ENCODE peak calls at places on chromosome 12, in four cellular contexts. I, U, L and Q are unnamed samples.

GRCh38 chr12:65279387-65280112 is 1.1 kb downstream of the MSRB3 start:
- DNase-seq in I (no peak), U (no peak), L (no peak), Q (no peak)

GRCh38 chr12:118874698-118875548 is 106.4 kb upstream of the SRRM4 start:
- DNase-seq in I (no peak), U (no peak), L (no peak), Q (no peak)

GRCh38 chr12:7844131-7844530 is 28.6 kb downstream of the SLC2A14 start:
- DNase-seq in I (no peak), U (no peak), L (no peak), Q (no peak)

GRCh38 chr12:65156366-65156831 is 13.0 kb upstream of the LEMD3 start:
- DNase-seq in I (no peak), U (no peak), L (no peak), Q (peak)

GRCh38 chr12:75041481-75041880 is 168.2 kb downstream of the KCNC2 start:
- DNase-seq in I (no peak), U (no peak), L (no peak), Q (no peak)

GRCh38 chr12:61891632-61892031 is 368.6 kb upstream of the USP15 start:
- DNase-seq in I (no peak), U (no peak), L (no peak), Q (no peak)

GRCh38 chr12:48946943-48947342 is 10.3 kb downstream of the ARF3 start:
- DNase-seq in I (no peak), U (no peak), L (no peak), Q (no peak)

GRCh38 chr12:130955238-130955816 is 1.6 kb downstream of the ADGRD1 start:
- DNase-seq in I (no peak), U (no peak), L (no peak), Q (no peak)

GRCh38 chr12:51941011-51941561 is 10.4 kb upstream of the ACVR1B start:
- DNase-seq in I (no peak), U (no peak), L (no peak), Q (no peak)

GRCh38 chr12:12927211-12928079 is 24.5 kb downstream of the GPRC5D start:
- DNase-seq in I (peak), U (no peak), L (peak), Q (peak)

GRCh38 chr12:34400423-34400881 is 378.2 kb downstream of the ALG10 start:
- DNase-seq in I (no peak), U (peak), L (no peak), Q (no peak)

GRCh38 chr12:91896725-91897515 is 248.7 kb downstream of the BTG1 start:
- DNase-seq in I (no peak), U (no peak), L (no peak), Q (no peak)

GRCh38 chr12:124776126-124776513 is 87.5 kb downstream of the SCARB1 start:
- DNase-seq in I (no peak), U (no peak), L (no peak), Q (no peak)

GRCh38 chr12:124814741-124815613 is 48.7 kb downstream of the SCARB1 start:
- DNase-seq in I (no peak), U (no peak), L (no peak), Q (no peak)

GRCh38 chr12:53963005-53963404 is 8.3 kb downstream of the HOXC12 start:
- DNase-seq in I (no peak), U (no peak), L (no peak), Q (no peak)

GRCh38 chr12:7498832-7499231 is 4.7 kb downstream of the CD163 start:
- DNase-seq in I (no peak), U (no peak), L (no peak), Q (no peak)

GRCh38 chr12:30930238-30931010 is 3.9 kb downstream of the TSPAN11 start:
- DNase-seq in I (no peak), U (no peak), L (no peak), Q (no peak)

GRCh38 chr12:94504386-94504785 is 44.7 kb upstream of the CEP83 start:
- DNase-seq in I (no peak), U (no peak), L (no peak), Q (no peak)

GRCh38 chr12:26636710-26637328 is 196.2 kb downstream of the ITPR2 start:
- DNase-seq in I (peak), U (no peak), L (no peak), Q (no peak)

GRCh38 chr12:95918194-95918993 is 24.0 kb downstream of the CCDC38 start:
- DNase-seq in I (peak), U (peak), L (peak), Q (no peak)

GRCh38 chr12:118603610-118604361 is 227.4 kb downstream of the SUDS3 start:
- DNase-seq in I (peak), U (no peak), L (no peak), Q (no peak)

GRCh38 chr12:110498984-110499706 is 2.8 kb downstream of the VPS29 start:
- DNase-seq in I (peak), U (no peak), L (no peak), Q (no peak)

GRCh38 chr12:104521731-104522130 is 65.0 kb downstream of the CHST11 start:
- DNase-seq in I (no peak), U (no peak), L (no peak), Q (no peak)

GRCh38 chr12:108838194-108839010 is 19.0 kb downstream of the SSH1 start:
- DNase-seq in I (peak), U (peak), L (peak), Q (peak)

GRCh38 chr12:32870716-32871115 is 25.9 kb downstream of the PKP2 start:
- DNase-seq in I (no peak), U (no peak), L (no peak), Q (no peak)

GRCh38 chr12:107782067-107782466 is 7.6 kb downstream of the ASCL4 start:
- DNase-seq in I (no peak), U (no peak), L (no peak), Q (no peak)

GRCh38 chr12:52007158-52007921 is 594 bp downstream of the TAMALIN start:
- DNase-seq in I (no peak), U (no peak), L (no peak), Q (no peak)

DNA sequence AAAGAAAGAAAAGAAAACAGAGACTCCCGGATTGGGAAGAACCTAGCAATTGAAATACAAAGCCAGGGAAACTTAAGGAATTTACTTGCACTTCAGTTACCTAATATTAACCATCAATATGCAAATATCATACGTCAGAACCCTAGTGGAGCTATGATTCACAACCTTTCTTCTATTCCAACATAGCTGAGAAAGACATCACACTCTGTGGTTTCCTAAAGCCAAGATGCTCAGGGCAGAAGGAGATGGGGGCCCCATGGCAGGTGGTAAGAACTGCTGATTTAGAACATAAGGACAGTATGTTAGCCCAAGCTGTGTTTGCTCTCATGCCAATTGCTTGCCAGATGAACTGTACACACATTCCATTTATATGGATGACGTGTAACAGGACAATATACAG is 34.7 kb downstream of the HECTD4 start:
- DNase-seq in I (no peak), U (no peak), L (no peak), Q (no peak)
- TF ChIP-seq TARDBP in I (no peak), U (no peak), L (no peak), Q (no peak)

DNA sequence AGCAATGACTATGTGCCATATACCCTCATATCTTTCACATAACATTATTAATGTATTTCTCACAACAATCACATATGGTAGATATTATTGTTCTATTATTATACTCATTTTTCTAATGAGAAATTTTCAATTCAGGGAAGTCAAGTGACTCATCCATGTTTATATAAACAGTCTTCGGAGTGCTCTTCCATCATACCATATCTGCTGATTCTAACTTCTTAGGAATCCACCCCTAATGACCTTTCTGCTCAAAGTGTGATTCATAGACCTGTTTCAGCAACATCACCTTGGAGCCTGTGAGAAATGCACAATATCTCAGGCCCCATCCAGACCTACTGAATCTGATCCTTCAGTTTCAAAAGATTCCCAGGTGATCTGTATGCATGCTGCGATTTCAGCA is 39.8 kb upstream of the OVCH1 start:
- DNase-seq in I (no peak), U (no peak), L (no peak), Q (no peak)
- TF ChIP-seq TARDBP in I (no peak), U (no peak), L (no peak), Q (no peak)

GRCh38 chr12:1531654-1532366 is 62.6 kb downstream of the FBXL14 start:
- DNase-seq in I (no peak), U (no peak), L (no peak), Q (peak)
- TF ChIP-seq TARDBP in I (no peak), U (no peak), L (no peak), Q (no peak)

DNA sequence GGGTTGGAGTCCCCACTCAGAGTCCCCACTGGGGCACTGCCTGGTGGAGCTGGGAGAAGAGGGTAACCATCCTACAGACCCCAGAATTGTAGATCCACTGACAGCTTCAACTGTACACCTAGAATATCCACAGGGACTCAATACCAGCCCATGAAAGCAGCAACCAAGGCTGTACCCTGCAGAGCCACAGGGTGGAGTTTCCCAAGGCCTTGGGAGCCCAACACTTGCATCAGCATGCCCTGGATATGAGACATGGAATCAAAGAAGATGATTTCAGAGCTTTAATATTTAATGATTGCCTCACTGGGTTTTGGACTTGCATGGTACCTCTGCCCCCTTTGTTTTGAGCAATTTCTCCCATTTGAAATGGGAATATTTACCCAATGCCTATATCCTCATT is 80.4 kb downstream of the RASSF9 start:
- DNase-seq in I (no peak), U (no peak), L (no peak), Q (no peak)
- TF ChIP-seq TARDBP in I (no peak), U (no peak), L (no peak), Q (no peak)

DNA sequence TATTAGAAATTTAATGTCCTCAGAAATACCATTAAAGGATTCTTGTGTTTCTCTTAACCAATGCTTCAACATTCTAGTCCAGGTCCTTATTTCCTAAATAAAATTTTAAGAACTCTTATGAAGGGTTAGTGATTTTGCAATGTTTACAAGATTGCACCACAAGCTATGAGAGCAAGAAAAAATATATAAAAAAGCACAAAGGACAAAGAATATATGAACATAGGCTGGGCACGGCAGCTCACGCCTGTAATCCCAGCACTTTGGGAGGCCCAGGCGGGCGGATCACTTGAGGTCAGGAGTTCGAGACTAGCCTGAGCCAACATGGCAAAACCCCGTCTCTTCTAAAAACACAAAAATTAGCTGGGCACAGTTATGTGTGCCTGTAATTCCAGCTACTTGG is 7.6 kb downstream of the RACGAP1 start:
- DNase-seq in I (no peak), U (no peak), L (no peak), Q (no peak)
- TF ChIP-seq TARDBP in I (no peak), U (no peak), L (no peak), Q (no peak)

GRCh38 chr12:42426733-42427132 is 100.8 kb downstream of the PPHLN1 start:
- DNase-seq in I (no peak), U (no peak), L (peak), Q (no peak)
- TF ChIP-seq TARDBP in I (no peak), U (no peak), L (no peak), Q (no peak)

DNA sequence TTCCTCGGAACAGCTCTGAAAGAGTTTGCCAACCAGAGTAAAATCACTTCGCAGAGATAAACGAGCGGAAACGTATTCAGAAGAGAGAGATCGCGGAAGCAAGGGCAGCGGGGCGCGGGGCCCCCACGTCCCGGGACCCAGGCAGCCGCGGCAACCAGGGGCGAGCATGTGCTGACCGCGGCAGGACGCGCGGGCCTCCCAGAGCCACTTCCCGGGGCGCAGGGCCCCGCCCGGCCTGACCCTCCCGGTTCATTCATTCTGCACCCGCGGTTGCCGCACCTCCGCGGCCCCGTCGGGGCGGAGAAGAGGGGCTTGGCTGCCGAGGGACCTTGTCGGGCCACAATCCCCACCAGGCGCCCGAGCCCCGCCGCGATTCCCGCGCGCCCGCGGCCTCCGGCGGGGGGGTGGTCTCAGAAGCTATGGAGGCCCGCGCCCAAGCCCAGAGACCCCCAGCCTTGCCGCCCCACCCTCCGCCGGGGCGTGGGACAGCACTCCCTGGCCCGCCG is 583 bp downstream of the UBE2N start:
- DNase-seq in I (no peak), U (peak), L (no peak), Q (no peak)
- TF ChIP-seq TARDBP in I (no peak), U (no peak), L (no peak), Q (no peak)

GRCh38 chr12:5068126-5068525 is 24.4 kb downstream of the KCNA5 start:
- DNase-seq in I (no peak), U (no peak), L (no peak), Q (no peak)
- TF ChIP-seq TARDBP in I (no peak), U (no peak), L (no peak), Q (no peak)

DNA sequence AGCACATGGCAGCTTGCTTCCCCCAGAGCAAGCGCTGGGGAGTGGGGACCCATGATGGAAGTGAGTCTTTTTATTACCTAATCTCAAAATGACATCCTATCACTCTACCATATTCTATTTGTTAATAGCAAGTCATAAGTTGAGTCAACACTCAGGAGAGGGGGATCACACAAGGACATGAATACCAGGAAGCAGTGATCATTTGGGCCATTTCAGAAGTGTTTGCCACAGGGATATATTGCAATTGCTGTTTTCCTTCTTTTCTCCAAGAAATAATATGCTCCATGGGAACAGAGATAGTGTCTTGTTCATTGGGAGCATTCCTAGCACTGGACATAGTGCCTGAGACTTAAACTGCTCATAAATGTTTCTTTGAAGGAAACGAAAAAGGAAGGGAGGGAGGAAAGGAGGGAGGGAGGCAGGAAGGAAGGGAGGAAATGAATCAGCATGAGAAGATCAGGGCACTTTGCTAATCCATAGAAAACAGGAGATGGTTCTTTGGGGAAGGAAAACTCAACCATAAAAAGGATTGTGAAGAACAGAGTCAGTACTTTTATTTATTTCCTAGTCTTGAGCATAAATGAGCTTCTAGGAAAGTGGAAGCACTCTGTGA is 39.2 kb upstream of the EEA1 start:
- DNase-seq in I (no peak), U (no peak), L (no peak), Q (no peak)
- TF ChIP-seq TARDBP in I (no peak), U (no peak), L (no peak), Q (no peak)

GRCh38 chr12:1099158-1099557 is 108.1 kb downstream of the ERC1 start:
- DNase-seq in I (no peak), U (no peak), L (no peak), Q (peak)
- TF ChIP-seq TARDBP in I (no peak), U (no peak), L (no peak), Q (no peak)